ENCODE peak calls at places on chromosomes 1 and 21, in eight cellular contexts. G, Z, O, P, C, T, Y and K are unnamed samples.

GRCh38 chr1:121483961-121484424 is 299.2 kb downstream of the SRGAP2C start:
- DNase-seq in T (no peak), P (no peak), Y (no peak), Z (peak), O (no peak), G (no peak), C (peak), K (peak)

GRCh38 chr1:186301448-186301847 is 73.6 kb downstream of the TPR start:
- DNase-seq in Z (no peak), G (no peak), C (no peak), O (no peak), Y (no peak), P (no peak), T (no peak), K (no peak)

GRCh38 chr1:205950826-205951549 is 7.7 kb upstream of the SLC26A9 start:
- DNase-seq in G (no peak), Y (no peak), Z (peak), C (peak), P (no peak), T (no peak), O (no peak), K (no peak)

GRCh38 chr1:6166655-6167390 is 13.3 kb downstream of the CHD5 start:
- DNase-seq in G (no peak), T (no peak), O (no peak), Z (no peak), P (no peak), C (no peak), Y (no peak), K (no peak)

GRCh38 chr1:119133987-119134386 is 6.5 kb downstream of the WARS2 start:
- DNase-seq in O (no peak), P (no peak), G (no peak), T (no peak), Z (peak), Y (no peak), C (peak), K (no peak)

GRCh38 chr1:202994756-202995155 is 12.4 kb upstream of the TMEM183A start:
- DNase-seq in O (no peak), T (no peak), C (no peak), P (no peak), Y (no peak), G (no peak), Z (no peak), K (no peak)

GRCh38 chr1:227890451-227891222 is 57.1 kb downstream of the WNT9A start:
- DNase-seq in Y (no peak), O (no peak), C (no peak), P (no peak), Z (no peak), G (no peak), T (peak), K (peak)

GRCh38 chr21:36541721-36542139 is 61.8 kb upstream of the CLDN14 start:
- DNase-seq in O (no peak), T (no peak), Z (no peak), Y (no peak), G (no peak), C (no peak), P (no peak), K (no peak)

GRCh38 chr1:223401873-223402789 is 8.9 kb downstream of the CCDC185 start:
- DNase-seq in Z (peak), O (no peak), G (no peak), C (peak), Y (peak), T (no peak), P (no peak), K (no peak)

GRCh38 chr1:34113887-34114286 is 51.1 kb downstream of the CSMD2 start:
- DNase-seq in T (no peak), Z (no peak), Y (peak), C (peak), P (no peak), O (peak), G (peak), K (no peak)

GRCh38 chr1:89524369-89525168 is at the start of gene LRRC8B:
- DNase-seq in T (peak), Y (peak), O (peak), P (peak), C (peak), Z (peak), G (peak), K (peak)

GRCh38 chr1:240235521-240236288 is 144.0 kb downstream of the FMN2 start:
- DNase-seq in G (no peak), O (no peak), C (peak), Z (no peak), Y (no peak), P (no peak), T (no peak), K (no peak)

GRCh38 chr1:209674957-209675566 is at the start of gene G0S2:
- DNase-seq in T (no peak), C (peak), Z (peak), O (peak), P (no peak), Y (no peak), G (peak), K (peak)

GRCh38 chr1:24385160-24385939 is 28.2 kb downstream of the STPG1 start:
- DNase-seq in O (peak), G (peak), P (no peak), Y (no peak), C (no peak), T (no peak), Z (peak), K (peak)

GRCh38 chr1:17667641-17668040 is 87.5 kb upstream of the ACTL8 start:
- DNase-seq in P (no peak), T (no peak), Z (no peak), G (no peak), O (no peak), Y (no peak), C (no peak), K (no peak)

GRCh38 chr21:32248616-32249550 is 30.0 kb downstream of the MIS18A start:
- DNase-seq in Y (no peak), P (no peak), O (no peak), C (no peak), G (no peak), T (no peak), Z (no peak), K (no peak)

GRCh38 chr1:175757381-175758015 is 14.1 kb upstream of the TNR start:
- DNase-seq in Y (peak), P (no peak), Z (no peak), O (peak), G (peak), C (no peak), T (no peak), K (peak)

GRCh38 chr1:54782588-54782987 is 18.3 kb upstream of the PARS2 start:
- DNase-seq in C (no peak), P (no peak), Y (no peak), Z (no peak), G (no peak), O (no peak), T (no peak), K (no peak)

GRCh38 chr1:248926401-248927182 is 20.6 kb downstream of the PGBD2 start:
- DNase-seq in O (no peak), T (no peak), Y (no peak), Z (peak), C (peak), P (no peak), G (no peak), K (peak)

GRCh38 chr1:97877307-97877706 is 43.5 kb downstream of the DPYD start:
- DNase-seq in C (no peak), Z (no peak), Y (no peak), G (no peak), P (no peak), O (no peak), T (no peak), K (no peak)

GRCh38 chr1:203537806-203538464 is 44.0 kb downstream of the OPTC start:
- DNase-seq in Y (no peak), C (peak), Z (no peak), G (no peak), O (no peak), T (no peak), P (no peak), K (no peak)

GRCh38 chr1:22678522-22678896 is 25.5 kb downstream of the C1QB start:
- DNase-seq in T (no peak), C (no peak), Y (no peak), O (no peak), G (no peak), Z (no peak), P (no peak), K (no peak)

GRCh38 chr1:145991799-145992412 is 4.5 kb downstream of the TXNIP start:
- DNase-seq in O (no peak), Y (no peak), T (no peak), G (no peak), P (no peak), C (peak), Z (no peak), K (no peak)

GRCh38 chr21:23111070-23111605 is 2112.9 kb downstream of the NCAM2 start:
- DNase-seq in P (no peak), G (no peak), Z (no peak), C (no peak), T (no peak), O (no peak), Y (no peak), K (no peak)

GRCh38 chr1:116321766-116322175 is 51.3 kb upstream of the ATP1A1 start:
- DNase-seq in O (no peak), T (no peak), C (no peak), Y (no peak), Z (no peak), P (no peak), G (no peak), K (no peak)

GRCh38 chr1:92483442-92484170 is 3.1 kb downstream of the GFI1 start:
- DNase-seq in G (no peak), Z (no peak), T (no peak), O (peak), P (no peak), C (peak), Y (no peak), K (peak)

GRCh38 chr1:917076-917459 is 6.7 kb upstream of the SAMD11 start:
- DNase-seq in O (no peak), P (no peak), C (no peak), G (no peak), Y (no peak), Z (no peak), T (no peak), K (no peak)

GRCh38 chr1:96559181-96559580 is 162.4 kb upstream of the PTBP2 start:
- DNase-seq in O (no peak), P (no peak), T (no peak), Y (no peak), Z (peak), C (peak), G (no peak), K (no peak)

GRCh38 chr1:170063109-170063826 is 11.2 kb downstream of the KIFAP3 start:
- DNase-seq in T (no peak), O (no peak), Z (no peak), P (no peak), Y (no peak), C (peak), G (no peak), K (no peak)

GRCh38 chr1:247266053-247266452 is 10.2 kb downstream of the VN1R5 start:
- DNase-seq in O (no peak), C (peak), Y (no peak), Z (no peak), G (no peak), P (no peak), T (no peak), K (no peak)

GRCh38 chr1:40984066-40984465 is 4.6 kb downstream of the CTPS1 start:
- DNase-seq in Z (peak), O (no peak), C (peak), G (no peak), T (no peak), Y (no peak), P (no peak), K (no peak)

GRCh38 chr1:38814984-38815464 is 44.5 kb downstream of the RRAGC start:
- DNase-seq in C (no peak), Y (no peak), Z (no peak), P (no peak), G (no peak), T (no peak), O (no peak), K (no peak)

GRCh38 chr1:94440088-94440487 is 21.9 kb downstream of the ABCD3 start:
- DNase-seq in Y (no peak), T (no peak), Z (no peak), P (no peak), O (no peak), C (no peak), G (no peak), K (no peak)
- TF ChIP-seq CTCF in Y (no peak), T (no peak), Z (no peak), P (peak), O (no peak), C (no peak), G (peak), K (peak)

DNA sequence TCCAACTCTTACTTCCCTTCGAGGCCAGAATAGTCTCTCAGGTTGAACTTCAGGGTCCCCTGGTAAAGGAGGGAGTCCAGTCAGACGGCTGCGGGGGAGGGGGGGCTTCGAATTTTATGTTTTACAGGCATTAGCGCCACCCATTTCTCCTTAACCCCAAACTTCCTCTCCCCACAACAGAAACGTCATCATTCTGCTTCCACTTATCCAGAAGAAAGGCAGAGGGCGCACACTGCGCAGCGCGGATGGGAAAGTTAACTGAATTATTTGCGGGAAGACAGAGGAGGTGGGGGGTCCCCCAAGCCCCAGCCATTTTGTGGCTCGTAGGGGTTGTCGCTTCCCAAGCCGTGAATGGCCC is 529 bp upstream of the PRMT2 start:
- DNase-seq in Z (peak), P (no peak), O (peak), C (peak), T (no peak), G (no peak), Y (peak), K (peak)
- TF ChIP-seq CTCF in Z (peak), P (peak), O (peak), C (peak), T (no peak), G (peak), Y (no peak), K (no peak)

GRCh38 chr1:75258351-75258750 is 124.2 kb downstream of the LHX8 start:
- DNase-seq in Z (no peak), Y (no peak), T (no peak), C (no peak), P (no peak), G (no peak), O (no peak), K (no peak)

DNA sequence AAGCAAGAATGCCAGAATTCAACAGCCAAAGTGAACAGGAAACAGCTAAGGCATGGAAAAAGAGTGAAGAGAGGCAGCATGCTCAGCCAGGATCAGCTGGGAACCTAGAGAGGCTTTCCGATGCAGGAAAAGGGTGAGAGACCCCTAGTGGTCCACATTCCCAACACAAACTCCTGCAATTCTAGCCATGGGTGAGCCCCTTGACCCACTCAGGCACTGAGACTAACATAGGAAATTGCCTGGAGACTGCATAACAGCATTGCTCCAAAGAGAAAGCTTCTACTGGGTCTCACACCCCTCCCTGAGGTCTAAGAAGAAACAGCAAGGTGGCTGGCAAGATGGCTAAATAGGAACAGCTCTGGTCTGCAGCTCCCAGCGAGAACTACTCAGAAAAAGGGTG is 123.2 kb downstream of the LHX8 start:
- DNase-seq in Y (no peak), T (no peak), Z (no peak), G (no peak), C (no peak), P (no peak), O (peak), K (no peak)
- TF ChIP-seq CTCF in Y (no peak), T (no peak), Z (no peak), G (peak), C (no peak), P (no peak), O (peak), K (no peak)

GRCh38 chr1:50959913-50960844 is at the start of gene FAF1:
- DNase-seq in Z (peak), T (peak), Y (peak), G (peak), C (peak), O (peak), P (peak), K (peak)
- TF ChIP-seq CTCF in Z (no peak), T (no peak), Y (no peak), G (peak), C (no peak), O (peak), P (peak), K (peak)

DNA sequence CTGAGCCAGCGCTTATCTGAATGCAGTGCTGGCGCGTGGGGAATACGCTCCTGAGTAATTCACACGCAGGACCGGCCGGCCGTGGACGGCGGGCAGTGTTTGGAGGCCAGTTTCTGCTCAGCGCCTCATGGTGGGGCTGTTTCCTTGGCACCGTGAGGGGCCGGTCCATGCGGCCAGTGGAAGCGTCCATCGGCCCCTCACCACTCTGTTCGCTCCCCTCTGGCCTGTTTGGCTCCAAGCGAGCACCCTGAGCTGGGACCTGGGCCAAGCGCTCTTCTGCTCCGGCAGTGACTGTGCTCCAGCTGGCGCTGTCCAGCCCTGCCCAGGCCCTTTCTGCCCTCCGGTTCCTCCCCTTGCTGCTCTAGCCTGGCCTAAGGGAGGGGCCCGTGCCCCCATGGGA is 16.3 kb upstream of the PLCH2 start:
- DNase-seq in P (no peak), Y (no peak), Z (peak), T (no peak), C (peak), G (no peak), O (no peak), K (no peak)
- TF ChIP-seq CTCF in P (peak), Y (no peak), Z (peak), T (no peak), C (no peak), G (no peak), O (peak), K (no peak)

GRCh38 chr1:171668372-171668771 is 15.9 kb upstream of the MYOC start:
- DNase-seq in Y (no peak), T (no peak), O (no peak), Z (no peak), P (no peak), G (no peak), C (no peak), K (no peak)
- TF ChIP-seq CTCF in Y (no peak), T (no peak), O (no peak), Z (no peak), P (no peak), G (no peak), C (no peak), K (no peak)

GRCh38 chr1:158112994-158113758 is 67.5 kb upstream of the CD1D start:
- DNase-seq in P (no peak), O (peak), Z (peak), C (peak), G (peak), T (no peak), Y (peak), K (peak)
- TF ChIP-seq CTCF in P (peak), O (peak), Z (peak), C (no peak), G (peak), T (no peak), Y (peak), K (peak)